ENCODE peak calls at places on chromosome 19, in eight cellular contexts. L, O, I, J, T, U, N and D are unnamed samples. For H4K20me1, the result is how much of the 10 kb centered on the place peaks cover.

GRCh38 chr19:51689751-51690358 is 3.3 kb upstream of the SPACA6 start:
- DNase-seq in T (peak), I (no peak), U (no peak), L (peak), N (no peak), O (peak), J (peak), D (peak)

GRCh38 chr19:10139952-10140351 is 20.3 kb upstream of the EIF3G start:
- DNase-seq in O (no peak), N (no peak), T (no peak), I (no peak), J (no peak), L (no peak), U (no peak), D (no peak)

GRCh38 chr19:21238670-21239069 is 90.5 kb downstream of the ZNF708 start:
- DNase-seq in T (no peak), L (no peak), U (no peak), I (no peak), N (no peak), J (no peak), O (no peak), D (no peak)

GRCh38 chr19:5308471-5309437 is 31.9 kb downstream of the PTPRS start:
- DNase-seq in T (peak), J (no peak), O (no peak), N (peak), I (no peak), U (peak), L (peak), D (peak)

GRCh38 chr19:47725759-47726401 is 12.7 kb downstream of the EHD2 start:
- DNase-seq in U (no peak), N (no peak), I (no peak), O (peak), J (no peak), L (no peak), T (no peak), D (no peak)

GRCh38 chr19:47587295-47587694 is 14.3 kb upstream of the ZNF541 start:
- DNase-seq in I (no peak), N (no peak), T (no peak), J (no peak), U (no peak), L (peak), O (no peak), D (no peak)

GRCh38 chr19:29084266-29084665 is 128.7 kb downstream of the UQCRFS1 start:
- DNase-seq in L (peak), I (peak), J (peak), U (peak), T (peak), N (no peak), O (peak), D (peak)

GRCh38 chr19:18634612-18635290 is 2.1 kb upstream of the KLHL26 start:
- DNase-seq in O (no peak), L (peak), I (no peak), J (no peak), N (no peak), T (no peak), U (no peak), D (no peak)

GRCh38 chr19:16088985-16089846 is 12.9 kb downstream of the TPM4 start:
- DNase-seq in J (no peak), N (no peak), O (no peak), U (no peak), T (no peak), L (no peak), I (no peak), D (no peak)

GRCh38 chr19:48918071-48918470 is 15.4 kb upstream of the DHDH start:
- DNase-seq in L (no peak), U (peak), J (no peak), O (no peak), N (no peak), T (no peak), I (no peak), D (no peak)

GRCh38 chr19:48915757-48916156 is 15.6 kb downstream of the NUCB1 start:
- DNase-seq in N (no peak), I (no peak), U (no peak), J (no peak), L (no peak), T (no peak), O (no peak), D (no peak)

GRCh38 chr19:48921721-48922500 is 11.6 kb upstream of the DHDH start:
- DNase-seq in J (no peak), I (no peak), N (no peak), U (no peak), L (no peak), O (no peak), T (no peak), D (no peak)

GRCh38 chr19:48920949-48921348 is 12.6 kb upstream of the DHDH start:
- DNase-seq in O (no peak), I (no peak), U (no peak), J (no peak), N (no peak), T (no peak), L (no peak), D (no peak)

GRCh38 chr19:48918801-48919247 is 14.7 kb upstream of the DHDH start:
- DNase-seq in L (peak), U (peak), J (peak), N (no peak), O (peak), T (peak), I (peak), D (no peak)
- TF ChIP-seq EZH2phosphoT487 in L (no peak), U (no peak), J (no peak), N (no peak), O (no peak), T (no peak), I (no peak), D (no peak)

GRCh38 chr19:15050639-15051038 is 1.4 kb downstream of the CASP14 start:
- DNase-seq in O (no peak), N (no peak), J (no peak), T (no peak), L (no peak), I (no peak), U (no peak), D (no peak)

GRCh38 chr19:15048885-15049541 is at the start of gene CASP14:
- DNase-seq in L (no peak), U (no peak), I (peak), J (no peak), T (no peak), O (no peak), N (no peak), D (no peak)

GRCh38 chr19:15047680-15048079 is 1.6 kb upstream of the CASP14 start:
- DNase-seq in U (no peak), N (no peak), J (no peak), T (no peak), O (no peak), L (no peak), I (no peak), D (no peak)

DNA sequence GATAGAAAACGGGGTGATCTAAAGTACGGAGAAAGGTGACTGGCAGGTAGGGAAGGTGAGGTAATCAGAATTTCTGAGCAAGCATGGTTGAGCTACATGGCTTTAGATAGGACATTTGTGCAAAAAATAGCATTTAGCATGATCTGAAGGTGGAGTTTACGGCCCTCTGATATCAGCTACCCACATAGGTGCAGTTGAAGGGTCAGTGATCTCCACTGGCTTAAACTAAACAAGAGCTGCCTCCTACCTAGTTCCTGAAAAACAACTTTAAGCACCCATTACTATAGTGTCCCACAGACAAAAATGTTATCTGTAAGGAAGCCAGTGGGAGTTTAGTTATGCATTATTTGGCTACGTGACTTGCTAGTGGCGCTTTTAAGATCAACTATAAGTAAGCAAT is 1.2 kb upstream of the CASP14 start:
- DNase-seq in L (no peak), N (no peak), T (no peak), U (no peak), J (no peak), I (no peak), O (no peak), D (no peak)
- H4K20me1 ChIP-seq in L (under half), N (under half), T (under half), U (under half), J (under half), I (under half), O (under half), D (under half)

DNA sequence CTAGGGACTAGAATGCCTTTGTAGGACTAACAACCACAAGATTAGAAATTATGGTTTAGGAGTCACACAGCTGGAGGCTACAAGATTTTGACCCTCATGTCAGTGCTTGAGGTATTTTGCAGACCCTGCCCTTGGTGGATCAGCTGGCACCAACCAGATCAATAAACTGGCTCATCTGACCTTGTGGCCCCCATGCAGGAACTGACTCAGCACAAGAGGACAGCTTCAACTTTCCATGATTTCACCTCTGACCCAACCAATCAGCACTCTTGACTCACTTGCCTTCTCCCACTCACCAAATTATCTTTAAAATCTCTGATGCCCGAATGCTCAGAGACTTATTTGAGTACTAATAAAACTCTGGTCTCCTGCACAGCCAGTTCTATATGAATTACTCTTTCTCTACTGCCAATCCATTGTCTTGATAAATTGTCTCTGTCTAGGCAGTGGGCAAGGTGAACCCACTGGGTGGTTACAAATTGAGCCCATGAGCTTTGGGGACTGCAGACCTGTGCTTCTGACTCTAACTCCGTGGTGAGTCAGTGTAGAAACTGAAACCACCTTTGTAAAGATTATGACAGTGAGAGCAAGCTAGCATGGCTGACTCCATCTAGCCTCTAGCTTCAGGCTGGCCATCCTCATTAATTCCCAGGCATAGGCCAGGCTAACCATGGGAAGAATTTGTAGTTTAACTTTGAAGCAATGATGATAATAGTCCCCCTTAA is 33.8 kb upstream of the CEACAM8 start:
- DNase-seq in J (no peak), U (no peak), O (no peak), N (no peak), T (no peak), I (peak), L (peak), D (no peak)
- TF ChIP-seq EZH2phosphoT487 in J (no peak), U (no peak), O (no peak), N (no peak), T (no peak), I (no peak), L (no peak), D (no peak)

DNA sequence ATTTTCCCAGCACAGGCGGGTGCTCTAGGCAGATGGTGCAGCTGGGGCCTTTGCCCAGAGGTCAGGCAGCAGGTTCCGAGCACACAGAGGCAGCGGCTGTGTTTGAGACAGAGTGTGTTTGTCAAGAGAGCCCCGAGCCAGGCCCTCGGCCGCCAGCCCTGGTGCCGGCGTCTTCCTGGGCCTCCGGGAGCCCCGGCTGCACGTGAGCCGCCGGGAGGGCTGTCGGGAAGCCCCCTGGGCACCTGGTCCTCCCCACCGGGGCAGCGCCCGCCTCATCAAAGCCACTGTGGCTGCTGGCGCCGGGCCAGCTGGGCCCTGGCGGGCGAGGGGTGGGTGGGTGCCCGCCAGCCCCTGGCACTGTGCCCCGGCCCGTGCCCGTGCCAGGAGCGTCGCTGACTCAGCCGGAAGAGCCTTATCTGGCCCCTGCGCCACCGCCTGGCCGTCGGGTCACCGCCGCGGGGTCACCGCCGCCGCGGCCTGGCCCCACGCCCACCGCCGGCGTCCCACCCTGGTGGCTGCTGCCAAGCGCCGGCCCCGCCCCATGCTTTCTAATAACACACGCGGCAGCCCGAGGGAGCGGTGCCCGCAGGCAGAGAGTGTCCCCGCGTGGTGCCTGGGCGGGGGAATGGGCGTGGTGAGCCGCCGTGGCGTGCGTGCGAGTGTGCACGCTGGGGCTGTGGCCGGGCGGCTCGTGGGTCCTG is 14.9 kb downstream of the ARID3A start:
- DNase-seq in I (peak), U (no peak), T (peak), N (no peak), J (no peak), L (no peak), O (no peak), D (no peak)
- H4K20me1 ChIP-seq in I (under half), U (under half), T (under half), N (under half), J (half or more), L (under half), O (under half), D (half or more)

GRCh38 chr19:38701455-38702063 is 42.7 kb downstream of the CAPN12 start:
- DNase-seq in N (no peak), L (peak), O (no peak), T (no peak), J (no peak), I (no peak), U (no peak), D (peak)
- TF ChIP-seq EZH2phosphoT487 in N (no peak), L (no peak), O (no peak), T (no peak), J (no peak), I (no peak), U (no peak), D (no peak)

GRCh38 chr19:35996777-35997176 is 1.8 kb downstream of the SDHAF1 start:
- DNase-seq in U (no peak), I (no peak), N (no peak), J (no peak), L (peak), O (no peak), T (no peak), D (no peak)

GRCh38 chr19:36003284-36003683 is 5.3 kb downstream of the SYNE4 start:
- DNase-seq in L (no peak), J (no peak), I (no peak), T (no peak), O (no peak), N (no peak), U (no peak), D (no peak)

GRCh38 chr19:36006955-36007354 is 1.7 kb downstream of the SYNE4 start:
- DNase-seq in J (no peak), L (no peak), U (no peak), T (no peak), I (no peak), O (no peak), N (no peak), D (no peak)

GRCh38 chr19:35995655-35995993 is 636 bp downstream of the SDHAF1 start:
- DNase-seq in O (peak), U (peak), N (no peak), J (peak), L (peak), I (peak), T (peak), D (peak)

GRCh38 chr19:36001605-36002004 is 6.6 kb downstream of the SDHAF1 start:
- DNase-seq in I (no peak), U (no peak), O (no peak), J (no peak), T (no peak), L (no peak), N (no peak), D (no peak)
- H4K20me1 ChIP-seq in I (under half), U (under half), O (under half), J (under half), T (under half), L (under half), N (under half), D (under half)

GRCh38 chr19:56217039-56217949 is 15.2 kb downstream of the ZSCAN5C start:
- DNase-seq in L (peak), O (peak), N (no peak), J (peak), U (no peak), I (no peak), T (peak), D (peak)
- TF ChIP-seq EZH2phosphoT487 in L (no peak), O (no peak), N (no peak), J (no peak), U (no peak), I (no peak), T (no peak), D (no peak)

DNA sequence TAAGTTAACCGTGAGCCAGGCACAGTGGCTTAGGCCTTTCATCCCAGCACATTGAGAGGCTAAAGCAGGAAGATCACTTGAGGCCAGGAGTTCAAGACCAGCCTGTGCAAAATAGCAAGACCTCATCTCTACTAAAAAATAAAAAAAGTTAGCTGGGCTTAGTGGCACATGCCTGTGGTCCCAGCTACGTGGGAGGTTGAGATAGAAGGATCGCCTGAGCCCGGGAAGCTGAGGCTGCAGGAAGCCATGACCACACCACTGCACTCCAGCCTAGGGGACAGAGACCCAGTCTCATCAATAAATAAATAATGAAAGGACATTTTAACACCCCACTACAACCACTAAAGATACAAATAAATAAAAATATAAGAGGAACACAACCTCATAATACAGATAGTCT is 21.6 kb downstream of the LSM14A start:
- DNase-seq in U (no peak), O (no peak), J (no peak), L (no peak), N (no peak), I (no peak), T (no peak), D (no peak)
- H4K20me1 ChIP-seq in U (under half), O (under half), J (half or more), L (under half), N (under half), I (under half), T (half or more), D (half or more)